ENCODE peak calls at places on chromosomes 7 and 10, in eight cellular contexts. P, T, C, O, D, H, W and M are unnamed samples.

GRCh38 chr10:21242915-21243314 is 282.6 kb downstream of the SKIDA1 start:
- DNase-seq in C (no peak), T (no peak), P (no peak), D (no peak), W (no peak), H (no peak), O (no peak), M (no peak)

GRCh38 chr10:133415752-133416151 is 8.7 kb downstream of the SPRN start:
- DNase-seq in W (no peak), O (no peak), C (no peak), T (no peak), P (no peak), H (no peak), D (no peak), M (no peak)

GRCh38 chr7:32253245-32253644 is 183.0 kb upstream of the PDE1C start:
- DNase-seq in O (no peak), C (no peak), W (no peak), D (no peak), H (no peak), P (no peak), T (no peak), M (peak)

GRCh38 chr7:153065021-153065420 is 305.5 kb downstream of the ACTR3B start:
- DNase-seq in T (no peak), O (no peak), C (no peak), W (peak), P (no peak), H (no peak), D (no peak), M (no peak)

GRCh38 chr7:116783666-116784318 is 78.6 kb upstream of the CAPZA2 start:
- DNase-seq in W (no peak), P (no peak), D (no peak), H (no peak), C (no peak), T (no peak), O (no peak), M (no peak)

GRCh38 chr10:9012312-9012711 is 957.8 kb downstream of the GATA3 start:
- DNase-seq in D (no peak), H (no peak), O (no peak), T (peak), W (no peak), C (no peak), P (peak), M (no peak)

GRCh38 chr7:71842376-71842775 is 569.8 kb downstream of the CALN1 start:
- DNase-seq in T (no peak), O (no peak), D (no peak), W (no peak), P (no peak), H (no peak), C (no peak), M (no peak)

GRCh38 chr10:30154126-30154525 is 94.7 kb upstream of the JCAD start:
- DNase-seq in T (peak), O (no peak), D (no peak), H (no peak), P (no peak), W (no peak), C (no peak), M (no peak)